ENCODE peak calls at places on chromosome 16, in six cellular contexts. Y is HuH-7, G is EL, T is left cardiac atrium, O is cerebellum, C is H1. Q is an unnamed sample.

GRCh38 chr16:10594312-10594950 is 14.0 kb upstream of the EMP2 start:
- DNase-seq in G (no peak), Y (no peak), T (no peak), C (no peak), O (no peak), Q (no peak)

GRCh38 chr16:15618392-15618791 is 24.6 kb downstream of the MARF1 start:
- DNase-seq in C (no peak), O (no peak), Y (no peak), G (peak), T (no peak), Q (no peak)

GRCh38 chr16:83928341-83929055 is 24.5 kb upstream of the OSGIN1 start:
- DNase-seq in O (no peak), Y (peak), G (peak), C (no peak), T (no peak), Q (no peak)

GRCh38 chr16:46748775-46749705 is 896 bp upstream of the MYLK3 start:
- DNase-seq in Y (no peak), T (peak), G (no peak), O (no peak), C (no peak), Q (peak)

GRCh38 chr16:54145881-54146280 is 140.7 kb downstream of the IRX3 start:
- DNase-seq in G (no peak), Y (no peak), O (no peak), C (no peak), T (no peak), Q (no peak)

GRCh38 chr16:15573274-15573895 is 69.6 kb downstream of the MARF1 start:
- DNase-seq in T (no peak), G (no peak), O (no peak), C (no peak), Y (no peak), Q (no peak)

GRCh38 chr16:58797137-58797801 is 63.2 kb upstream of the GOT2 start:
- DNase-seq in G (no peak), O (no peak), C (no peak), T (no peak), Y (no peak), Q (no peak)

GRCh38 chr16:87855852-87856715 is 13.2 kb downstream of the SLC7A5 start:
- DNase-seq in G (peak), Y (no peak), C (no peak), O (peak), T (peak), Q (no peak)

GRCh38 chr16:50617630-50618184 is 63.4 kb downstream of the SNX20 start:
- DNase-seq in O (no peak), C (no peak), G (no peak), T (no peak), Y (no peak), Q (no peak)

GRCh38 chr16:11175850-11176341 is 80.1 kb downstream of the SOCS1 start:
- DNase-seq in Y (no peak), T (no peak), O (no peak), G (no peak), C (no peak), Q (peak)

GRCh38 chr16:47057631-47057996 is 84.1 kb upstream of the DNAJA2 start:
- DNase-seq in C (no peak), O (no peak), T (no peak), G (no peak), Y (no peak), Q (no peak)

GRCh38 chr16:56911771-56912541 is 20.0 kb upstream of the HERPUD1 start:
- DNase-seq in Y (no peak), O (no peak), G (peak), T (peak), C (no peak), Q (peak)

GRCh38 chr16:4309833-4310266 is 6.0 kb upstream of the GLIS2 start:
- DNase-seq in T (peak), G (peak), O (no peak), Y (no peak), C (peak), Q (no peak)

GRCh38 chr16:27920391-27920891 is 143.1 kb downstream of the GSG1L start:
- DNase-seq in T (no peak), Y (peak), O (peak), C (peak), G (no peak), Q (no peak)

GRCh38 chr16:17520567-17520966 is 49.8 kb upstream of the XYLT1 start:
- DNase-seq in C (no peak), T (no peak), Y (no peak), O (no peak), G (peak), Q (no peak)

GRCh38 chr16:1650131-1650530 is 27.9 kb upstream of the JPT2 start:
- DNase-seq in T (no peak), Y (no peak), G (no peak), O (peak), C (no peak), Q (no peak)